ENCODE peak calls at places on chromosomes 3 and 15, in ten cellular contexts. One of them, this sample, is unnamed.

GRCh38 chr3:13866406-13866965 is 13.4 kb downstream of the WNT7A start:
- DNase-seq in endothelial cell: no peak
- DNase-seq in Panc1: no peak
- DNase-seq in right cardiac atrium: no peak
- DNase-seq in NCI-H446: no peak
- DNase-seq in Daoy: peak
- DNase-seq in activated naive CD4-positive, alpha-beta T cell: peak
- DNase-seq in uterus: no peak
- DNase-seq in GM13977: no peak
- DNase-seq in activated CD4-positive, alpha-beta T cell treated with anti-CD3 and anti-CD28 coated beads for 48 hours: peak
- DNase-seq in this sample: no peak

GRCh38 chr3:170418422-170419300 is at the start of gene CLDN11:
- DNase-seq in endothelial cell: peak
- DNase-seq in Panc1: no peak
- DNase-seq in right cardiac atrium: peak
- DNase-seq in NCI-H446: no peak
- DNase-seq in Daoy: peak
- DNase-seq in activated naive CD4-positive, alpha-beta T cell: no peak
- DNase-seq in uterus: peak
- DNase-seq in GM13977: peak
- DNase-seq in activated CD4-positive, alpha-beta T cell treated with anti-CD3 and anti-CD28 coated beads for 48 hours: no peak
- DNase-seq in this sample: peak

GRCh38 chr15:49110158-49110944 is 45.0 kb downstream of the COPS2 start:
- DNase-seq in endothelial cell: no peak
- DNase-seq in Panc1: no peak
- DNase-seq in right cardiac atrium: no peak
- DNase-seq in NCI-H446: no peak
- DNase-seq in Daoy: no peak
- DNase-seq in activated naive CD4-positive, alpha-beta T cell: no peak
- DNase-seq in uterus: no peak
- DNase-seq in GM13977: no peak
- DNase-seq in activated CD4-positive, alpha-beta T cell treated with anti-CD3 and anti-CD28 coated beads for 48 hours: no peak
- DNase-seq in this sample: no peak

GRCh38 chr3:98657429-98657828 is 64.0 kb upstream of the CPOX start:
- DNase-seq in endothelial cell: peak
- DNase-seq in Panc1: no peak
- DNase-seq in right cardiac atrium: no peak
- DNase-seq in NCI-H446: no peak
- DNase-seq in Daoy: no peak
- DNase-seq in activated naive CD4-positive, alpha-beta T cell: no peak
- DNase-seq in uterus: no peak
- DNase-seq in GM13977: peak
- DNase-seq in activated CD4-positive, alpha-beta T cell treated with anti-CD3 and anti-CD28 coated beads for 48 hours: peak
- DNase-seq in this sample: peak

GRCh38 chr3:110414851-110415250 is 656.8 kb upstream of the NECTIN3 start:
- DNase-seq in endothelial cell: no peak
- DNase-seq in Panc1: no peak
- DNase-seq in right cardiac atrium: no peak
- DNase-seq in NCI-H446: no peak
- DNase-seq in Daoy: peak
- DNase-seq in activated naive CD4-positive, alpha-beta T cell: no peak
- DNase-seq in uterus: no peak
- DNase-seq in GM13977: no peak
- DNase-seq in activated CD4-positive, alpha-beta T cell treated with anti-CD3 and anti-CD28 coated beads for 48 hours: no peak
- DNase-seq in this sample: no peak

GRCh38 chr15:89704411-89704810 is 13.8 kb downstream of the WDR93 start:
- DNase-seq in endothelial cell: no peak
- DNase-seq in Panc1: no peak
- DNase-seq in right cardiac atrium: no peak
- DNase-seq in NCI-H446: no peak
- DNase-seq in Daoy: no peak
- DNase-seq in activated naive CD4-positive, alpha-beta T cell: no peak
- DNase-seq in uterus: no peak
- DNase-seq in GM13977: no peak
- DNase-seq in activated CD4-positive, alpha-beta T cell treated with anti-CD3 and anti-CD28 coated beads for 48 hours: no peak
- DNase-seq in this sample: no peak

GRCh38 chr15:58396181-58396580 is 35.6 kb upstream of the LIPC start:
- DNase-seq in endothelial cell: no peak
- DNase-seq in Panc1: no peak
- DNase-seq in right cardiac atrium: no peak
- DNase-seq in NCI-H446: no peak
- DNase-seq in Daoy: peak
- DNase-seq in activated naive CD4-positive, alpha-beta T cell: no peak
- DNase-seq in uterus: no peak
- DNase-seq in GM13977: no peak
- DNase-seq in activated CD4-positive, alpha-beta T cell treated with anti-CD3 and anti-CD28 coated beads for 48 hours: no peak
- DNase-seq in this sample: no peak

GRCh38 chr3:49673715-49674490 is at the start of gene APEH:
- DNase-seq in endothelial cell: peak
- DNase-seq in Panc1: peak
- DNase-seq in right cardiac atrium: peak
- DNase-seq in NCI-H446: no peak
- DNase-seq in Daoy: peak
- DNase-seq in activated naive CD4-positive, alpha-beta T cell: no peak
- DNase-seq in uterus: peak
- DNase-seq in GM13977: peak
- DNase-seq in activated CD4-positive, alpha-beta T cell treated with anti-CD3 and anti-CD28 coated beads for 48 hours: peak
- DNase-seq in this sample: peak

GRCh38 chr3:14152963-14153355 is 25.4 kb downstream of the XPC start:
- DNase-seq in endothelial cell: no peak
- DNase-seq in Panc1: no peak
- DNase-seq in right cardiac atrium: no peak
- DNase-seq in NCI-H446: no peak
- DNase-seq in Daoy: no peak
- DNase-seq in activated naive CD4-positive, alpha-beta T cell: no peak
- DNase-seq in uterus: no peak
- DNase-seq in GM13977: no peak
- DNase-seq in activated CD4-positive, alpha-beta T cell treated with anti-CD3 and anti-CD28 coated beads for 48 hours: no peak
- DNase-seq in this sample: no peak

GRCh38 chr15:87827126-87827525 is 429.4 kb downstream of the NTRK3 start:
- DNase-seq in endothelial cell: no peak
- DNase-seq in Panc1: no peak
- DNase-seq in right cardiac atrium: no peak
- DNase-seq in NCI-H446: no peak
- DNase-seq in Daoy: no peak
- DNase-seq in activated naive CD4-positive, alpha-beta T cell: no peak
- DNase-seq in uterus: no peak
- DNase-seq in GM13977: no peak
- DNase-seq in activated CD4-positive, alpha-beta T cell treated with anti-CD3 and anti-CD28 coated beads for 48 hours: no peak
- DNase-seq in this sample: no peak

GRCh38 chr3:18086078-18086477 is 339.1 kb downstream of the SATB1 start:
- DNase-seq in endothelial cell: no peak
- DNase-seq in Panc1: no peak
- DNase-seq in right cardiac atrium: no peak
- DNase-seq in NCI-H446: no peak
- DNase-seq in Daoy: no peak
- DNase-seq in activated naive CD4-positive, alpha-beta T cell: no peak
- DNase-seq in uterus: no peak
- DNase-seq in GM13977: no peak
- DNase-seq in activated CD4-positive, alpha-beta T cell treated with anti-CD3 and anti-CD28 coated beads for 48 hours: no peak
- DNase-seq in this sample: no peak

GRCh38 chr15:36798366-36798765 is 218.9 kb downstream of the CDIN1 start:
- DNase-seq in endothelial cell: no peak
- DNase-seq in Panc1: no peak
- DNase-seq in right cardiac atrium: no peak
- DNase-seq in NCI-H446: peak
- DNase-seq in Daoy: peak
- DNase-seq in activated naive CD4-positive, alpha-beta T cell: no peak
- DNase-seq in uterus: no peak
- DNase-seq in GM13977: no peak
- DNase-seq in activated CD4-positive, alpha-beta T cell treated with anti-CD3 and anti-CD28 coated beads for 48 hours: no peak
- DNase-seq in this sample: no peak

GRCh38 chr3:175413926-175414325 is 554.8 kb downstream of the NAALADL2 start:
- DNase-seq in endothelial cell: no peak
- DNase-seq in Panc1: no peak
- DNase-seq in right cardiac atrium: no peak
- DNase-seq in NCI-H446: no peak
- DNase-seq in Daoy: no peak
- DNase-seq in activated naive CD4-positive, alpha-beta T cell: no peak
- DNase-seq in uterus: no peak
- DNase-seq in GM13977: no peak
- DNase-seq in activated CD4-positive, alpha-beta T cell treated with anti-CD3 and anti-CD28 coated beads for 48 hours: no peak
- DNase-seq in this sample: no peak

GRCh38 chr15:80659375-80659774 is 35.7 kb upstream of the ABHD17C start:
- DNase-seq in endothelial cell: no peak
- DNase-seq in Panc1: no peak
- DNase-seq in right cardiac atrium: no peak
- DNase-seq in NCI-H446: no peak
- DNase-seq in Daoy: peak
- DNase-seq in activated naive CD4-positive, alpha-beta T cell: no peak
- DNase-seq in uterus: no peak
- DNase-seq in GM13977: no peak
- DNase-seq in activated CD4-positive, alpha-beta T cell treated with anti-CD3 and anti-CD28 coated beads for 48 hours: no peak
- DNase-seq in this sample: no peak

GRCh38 chr3:192878374-192878773 is 39.3 kb downstream of the MB21D2 start:
- DNase-seq in endothelial cell: no peak
- DNase-seq in Panc1: no peak
- DNase-seq in right cardiac atrium: no peak
- DNase-seq in NCI-H446: no peak
- DNase-seq in Daoy: no peak
- DNase-seq in activated naive CD4-positive, alpha-beta T cell: no peak
- DNase-seq in uterus: no peak
- DNase-seq in GM13977: no peak
- DNase-seq in activated CD4-positive, alpha-beta T cell treated with anti-CD3 and anti-CD28 coated beads for 48 hours: no peak
- DNase-seq in this sample: no peak

GRCh38 chr15:75202251-75203016 is 752 bp downstream of the C15orf39 start:
- DNase-seq in endothelial cell: peak
- DNase-seq in Panc1: no peak
- DNase-seq in right cardiac atrium: peak
- DNase-seq in NCI-H446: peak
- DNase-seq in Daoy: peak
- DNase-seq in activated naive CD4-positive, alpha-beta T cell: peak
- DNase-seq in uterus: peak
- DNase-seq in GM13977: peak
- DNase-seq in activated CD4-positive, alpha-beta T cell treated with anti-CD3 and anti-CD28 coated beads for 48 hours: peak
- DNase-seq in this sample: peak

GRCh38 chr3:158908187-158908762 is 106.4 kb downstream of the MFSD1 start:
- DNase-seq in endothelial cell: no peak
- DNase-seq in Panc1: no peak
- DNase-seq in right cardiac atrium: no peak
- DNase-seq in NCI-H446: no peak
- DNase-seq in Daoy: no peak
- DNase-seq in activated naive CD4-positive, alpha-beta T cell: no peak
- DNase-seq in uterus: no peak
- DNase-seq in GM13977: no peak
- DNase-seq in activated CD4-positive, alpha-beta T cell treated with anti-CD3 and anti-CD28 coated beads for 48 hours: no peak
- DNase-seq in this sample: no peak

GRCh38 chr3:146243559-146243958 is 7.3 kb downstream of the PLSCR4 start:
- DNase-seq in endothelial cell: no peak
- DNase-seq in Panc1: no peak
- DNase-seq in right cardiac atrium: no peak
- DNase-seq in NCI-H446: no peak
- DNase-seq in Daoy: no peak
- DNase-seq in activated naive CD4-positive, alpha-beta T cell: no peak
- DNase-seq in uterus: no peak
- DNase-seq in GM13977: no peak
- DNase-seq in activated CD4-positive, alpha-beta T cell treated with anti-CD3 and anti-CD28 coated beads for 48 hours: no peak
- DNase-seq in this sample: no peak

GRCh38 chr3:45337839-45338470 is 50.4 kb upstream of the LARS2 start:
- DNase-seq in endothelial cell: no peak
- DNase-seq in Panc1: no peak
- DNase-seq in right cardiac atrium: no peak
- DNase-seq in NCI-H446: peak
- DNase-seq in Daoy: no peak
- DNase-seq in activated naive CD4-positive, alpha-beta T cell: no peak
- DNase-seq in uterus: no peak
- DNase-seq in GM13977: no peak
- DNase-seq in activated CD4-positive, alpha-beta T cell treated with anti-CD3 and anti-CD28 coated beads for 48 hours: no peak
- DNase-seq in this sample: no peak

GRCh38 chr15:60363024-60363674 is 34.6 kb downstream of the ANXA2 start:
- DNase-seq in endothelial cell: no peak
- DNase-seq in Panc1: no peak
- DNase-seq in right cardiac atrium: no peak
- DNase-seq in NCI-H446: peak
- DNase-seq in Daoy: no peak
- DNase-seq in activated naive CD4-positive, alpha-beta T cell: no peak
- DNase-seq in uterus: peak
- DNase-seq in GM13977: no peak
- DNase-seq in activated CD4-positive, alpha-beta T cell treated with anti-CD3 and anti-CD28 coated beads for 48 hours: no peak
- DNase-seq in this sample: no peak

GRCh38 chr3:149270180-149270579 is 48.6 kb upstream of the CP start:
- DNase-seq in endothelial cell: no peak
- DNase-seq in Panc1: no peak
- DNase-seq in right cardiac atrium: no peak
- DNase-seq in NCI-H446: no peak
- DNase-seq in Daoy: no peak
- DNase-seq in activated naive CD4-positive, alpha-beta T cell: no peak
- DNase-seq in uterus: no peak
- DNase-seq in GM13977: no peak
- DNase-seq in activated CD4-positive, alpha-beta T cell treated with anti-CD3 and anti-CD28 coated beads for 48 hours: no peak
- DNase-seq in this sample: no peak

GRCh38 chr15:63347074-63347859 is 34.4 kb downstream of the CA12 start:
- DNase-seq in endothelial cell: no peak
- DNase-seq in Panc1: no peak
- DNase-seq in right cardiac atrium: no peak
- DNase-seq in NCI-H446: peak
- DNase-seq in Daoy: peak
- DNase-seq in activated naive CD4-positive, alpha-beta T cell: no peak
- DNase-seq in uterus: no peak
- DNase-seq in GM13977: no peak
- DNase-seq in activated CD4-positive, alpha-beta T cell treated with anti-CD3 and anti-CD28 coated beads for 48 hours: no peak
- DNase-seq in this sample: no peak

GRCh38 chr3:8318002-8318649 is 183.5 kb upstream of the LMCD1 start:
- DNase-seq in endothelial cell: no peak
- DNase-seq in Panc1: no peak
- DNase-seq in right cardiac atrium: no peak
- DNase-seq in NCI-H446: no peak
- DNase-seq in Daoy: no peak
- DNase-seq in activated naive CD4-positive, alpha-beta T cell: no peak
- DNase-seq in uterus: no peak
- DNase-seq in GM13977: no peak
- DNase-seq in activated CD4-positive, alpha-beta T cell treated with anti-CD3 and anti-CD28 coated beads for 48 hours: no peak
- DNase-seq in this sample: no peak

GRCh38 chr3:28210968-28211713 is 30.3 kb upstream of the CMC1 start:
- DNase-seq in endothelial cell: no peak
- DNase-seq in Panc1: no peak
- DNase-seq in right cardiac atrium: no peak
- DNase-seq in NCI-H446: no peak
- DNase-seq in Daoy: no peak
- DNase-seq in activated naive CD4-positive, alpha-beta T cell: no peak
- DNase-seq in uterus: no peak
- DNase-seq in GM13977: no peak
- DNase-seq in activated CD4-positive, alpha-beta T cell treated with anti-CD3 and anti-CD28 coated beads for 48 hours: no peak
- DNase-seq in this sample: no peak

GRCh38 chr15:57363661-57364060 is 12.6 kb upstream of the CGNL1 start:
- DNase-seq in endothelial cell: no peak
- DNase-seq in Panc1: no peak
- DNase-seq in right cardiac atrium: no peak
- DNase-seq in NCI-H446: no peak
- DNase-seq in Daoy: no peak
- DNase-seq in activated naive CD4-positive, alpha-beta T cell: no peak
- DNase-seq in uterus: no peak
- DNase-seq in GM13977: no peak
- DNase-seq in activated CD4-positive, alpha-beta T cell treated with anti-CD3 and anti-CD28 coated beads for 48 hours: no peak
- DNase-seq in this sample: no peak

GRCh38 chr3:183924956-183925355 is 40.3 kb upstream of the PARL start:
- DNase-seq in endothelial cell: no peak
- DNase-seq in Panc1: peak
- DNase-seq in right cardiac atrium: no peak
- DNase-seq in NCI-H446: no peak
- DNase-seq in Daoy: peak
- DNase-seq in activated naive CD4-positive, alpha-beta T cell: no peak
- DNase-seq in uterus: no peak
- DNase-seq in GM13977: no peak
- DNase-seq in activated CD4-positive, alpha-beta T cell treated with anti-CD3 and anti-CD28 coated beads for 48 hours: no peak
- DNase-seq in this sample: no peak

GRCh38 chr15:83243634-83244033 is 36.0 kb upstream of the HDGFL3 start:
- DNase-seq in endothelial cell: no peak
- DNase-seq in Panc1: no peak
- DNase-seq in right cardiac atrium: no peak
- DNase-seq in NCI-H446: no peak
- DNase-seq in Daoy: no peak
- DNase-seq in activated naive CD4-positive, alpha-beta T cell: no peak
- DNase-seq in uterus: no peak
- DNase-seq in GM13977: no peak
- DNase-seq in activated CD4-positive, alpha-beta T cell treated with anti-CD3 and anti-CD28 coated beads for 48 hours: no peak
- DNase-seq in this sample: no peak

GRCh38 chr3:31041161-31041978 is 146.9 kb upstream of the GADL1 start:
- DNase-seq in endothelial cell: no peak
- DNase-seq in Panc1: peak
- DNase-seq in right cardiac atrium: no peak
- DNase-seq in NCI-H446: no peak
- DNase-seq in Daoy: peak
- DNase-seq in activated naive CD4-positive, alpha-beta T cell: no peak
- DNase-seq in uterus: no peak
- DNase-seq in GM13977: no peak
- DNase-seq in activated CD4-positive, alpha-beta T cell treated with anti-CD3 and anti-CD28 coated beads for 48 hours: no peak
- DNase-seq in this sample: no peak